ENCODE peak calls at places on chromosomes 2 and 18, in six cellular contexts. One of them, this sample, is unnamed.
A peak's percentile ranks its signal among the peaks of the same experiment; 100 is the strongest.

GRCh38 chr2:187264612-187265011 is 183.4 kb downstream of the CALCRL start:
- DNase-seq in body of pancreas: no peak
- DNase-seq in stomach: no peak
- DNase-seq in pancreas: no peak
- DNase-seq in A549: no peak
- DNase-seq in prostate gland: no peak
- DNase-seq in this sample: no peak

GRCh38 chr2:121398853-121399252 is 113.9 kb upstream of the TFCP2L1 start:
- DNase-seq in body of pancreas: no peak
- DNase-seq in pancreas: no peak
- DNase-seq in stomach: no peak
- DNase-seq in A549: no peak
- DNase-seq in prostate gland: no peak
- DNase-seq in this sample: no peak

GRCh38 chr2:30181176-30181575 is 34.4 kb downstream of the YPEL5 start:
- DNase-seq in prostate gland: no peak
- DNase-seq in A549: no peak
- DNase-seq in body of pancreas: no peak
- DNase-seq in stomach: peak; percentile 5
- DNase-seq in pancreas: no peak
- DNase-seq in this sample: no peak

GRCh38 chr2:75523313-75524275 is 37.1 kb downstream of the EVA1A start:
- DNase-seq in prostate gland: no peak
- DNase-seq in A549: peak; percentile 66
- DNase-seq in pancreas: no peak
- DNase-seq in body of pancreas: no peak
- DNase-seq in stomach: no peak
- DNase-seq in this sample: no peak

GRCh38 chr2:66573866-66574265 is 138.9 kb downstream of the MEIS1 start:
- DNase-seq in A549: no peak
- DNase-seq in stomach: no peak
- DNase-seq in pancreas: peak; percentile 29
- DNase-seq in prostate gland: no peak
- DNase-seq in body of pancreas: no peak
- DNase-seq in this sample: no peak

GRCh38 chr18:63207154-63207790 is 112.3 kb downstream of the BCL2 start:
- DNase-seq in stomach: no peak
- DNase-seq in body of pancreas: no peak
- DNase-seq in prostate gland: no peak
- DNase-seq in A549: no peak
- DNase-seq in pancreas: no peak
- DNase-seq in this sample: no peak

GRCh38 chr2:54579061-54579681 is 123.0 kb downstream of the SPTBN1 start:
- DNase-seq in body of pancreas: no peak
- DNase-seq in A549: no peak
- DNase-seq in stomach: no peak
- DNase-seq in pancreas: no peak
- DNase-seq in prostate gland: no peak
- DNase-seq in this sample: no peak

GRCh38 chr2:199842631-199843030 is 8.4 kb downstream of the FTCDNL1 start:
- DNase-seq in pancreas: no peak
- DNase-seq in stomach: no peak
- DNase-seq in prostate gland: no peak
- DNase-seq in A549: no peak
- DNase-seq in body of pancreas: no peak
- DNase-seq in this sample: no peak

GRCh38 chr2:36335597-36335996 is 20.0 kb upstream of the CRIM1 start:
- DNase-seq in body of pancreas: no peak
- DNase-seq in A549: no peak
- DNase-seq in pancreas: no peak
- DNase-seq in stomach: no peak
- DNase-seq in prostate gland: no peak
- DNase-seq in this sample: no peak
- TF ChIP-seq CTCF in body of pancreas: no peak
- TF ChIP-seq CTCF in A549: no peak
- TF ChIP-seq CTCF in pancreas: no peak
- TF ChIP-seq CTCF in stomach: no peak
- TF ChIP-seq CTCF in prostate gland: no peak
- TF ChIP-seq CTCF in this sample: no peak

GRCh38 chr2:241562269-241562891 is 3.8 kb downstream of the BOK start:
- DNase-seq in stomach: no peak
- DNase-seq in prostate gland: no peak
- DNase-seq in body of pancreas: no peak
- DNase-seq in A549: no peak
- DNase-seq in pancreas: no peak
- DNase-seq in this sample: no peak
- H3K4me1 ChIP-seq in stomach: peaks cover 38% of the 10 kb centered on the region
- H3K4me1 ChIP-seq in prostate gland: peaks cover 48% of the 10 kb centered on the region
- H3K4me1 ChIP-seq in body of pancreas: peaks cover 32% of the 10 kb centered on the region
- H3K4me1 ChIP-seq in A549: peaks cover 15% of the 10 kb centered on the region
- H3K4me1 ChIP-seq in pancreas: peaks cover 8% of the 10 kb centered on the region
- H3K4me1 ChIP-seq in this sample: peaks cover 24% of the 10 kb centered on the region

GRCh38 chr18:59063912-59064311 is 75.8 kb upstream of the SEC11C start:
- DNase-seq in body of pancreas: no peak
- DNase-seq in A549: no peak
- DNase-seq in stomach: no peak
- DNase-seq in prostate gland: no peak
- DNase-seq in pancreas: no peak
- DNase-seq in this sample: no peak

GRCh38 chr18:59070181-59070912 is 69.3 kb upstream of the SEC11C start:
- DNase-seq in stomach: peak; percentile 88
- DNase-seq in prostate gland: peak; percentile 88
- DNase-seq in body of pancreas: peak; percentile 83
- DNase-seq in pancreas: peak; percentile 83
- DNase-seq in A549: peak; percentile 86
- DNase-seq in this sample: peak; percentile 79

GRCh38 chr18:59068672-59069071 is 71.0 kb upstream of the SEC11C start:
- DNase-seq in body of pancreas: no peak
- DNase-seq in prostate gland: peak; percentile 62
- DNase-seq in pancreas: no peak
- DNase-seq in stomach: no peak
- DNase-seq in A549: no peak
- DNase-seq in this sample: no peak

GRCh38 chr18:59065684-59066083 is 74.0 kb upstream of the SEC11C start:
- DNase-seq in body of pancreas: no peak
- DNase-seq in A549: peak; percentile 53
- DNase-seq in pancreas: no peak
- DNase-seq in stomach: no peak
- DNase-seq in prostate gland: peak; percentile 60
- DNase-seq in this sample: no peak

GRCh38 chr18:59067873-59068272 is 71.8 kb upstream of the SEC11C start:
- DNase-seq in pancreas: no peak
- DNase-seq in stomach: peak; percentile 41
- DNase-seq in A549: peak; percentile 59
- DNase-seq in prostate gland: no peak
- DNase-seq in body of pancreas: peak; percentile 32
- DNase-seq in this sample: no peak
- TF ChIP-seq CTCF in pancreas: no peak
- TF ChIP-seq CTCF in stomach: no peak
- TF ChIP-seq CTCF in A549: peak; percentile 47
- TF ChIP-seq CTCF in prostate gland: peak; percentile 53
- TF ChIP-seq CTCF in body of pancreas: peak; percentile 44
- TF ChIP-seq CTCF in this sample: no peak

GRCh38 chr2:64637000-64637628 is 16.6 kb downstream of the SERTAD2 start:
- DNase-seq in A549: no peak
- DNase-seq in stomach: no peak
- DNase-seq in body of pancreas: no peak
- DNase-seq in prostate gland: no peak
- DNase-seq in pancreas: no peak
- DNase-seq in this sample: no peak
- H3K4me1 ChIP-seq in A549: peaks cover 39% of the 10 kb centered on the region
- H3K4me1 ChIP-seq in stomach: peaks cover 12% of the 10 kb centered on the region
- H3K4me1 ChIP-seq in body of pancreas: peaks cover 28% of the 10 kb centered on the region
- H3K4me1 ChIP-seq in prostate gland: peaks cover 3% of the 10 kb centered on the region
- H3K4me1 ChIP-seq in pancreas: peaks cover 22% of the 10 kb centered on the region
- H3K4me1 ChIP-seq in this sample: peaks cover 12% of the 10 kb centered on the region

GRCh38 chr18:35110037-35110436 is 68.8 kb downstream of the MAPRE2 start:
- DNase-seq in prostate gland: no peak
- DNase-seq in A549: no peak
- DNase-seq in pancreas: no peak
- DNase-seq in stomach: no peak
- DNase-seq in body of pancreas: no peak
- DNase-seq in this sample: no peak

GRCh38 chr18:35114305-35114704 is 73.1 kb downstream of the MAPRE2 start:
- DNase-seq in body of pancreas: no peak
- DNase-seq in pancreas: no peak
- DNase-seq in A549: no peak
- DNase-seq in stomach: no peak
- DNase-seq in prostate gland: no peak
- DNase-seq in this sample: no peak

GRCh38 chr18:35110554-35111058 is 69.4 kb downstream of the MAPRE2 start:
- DNase-seq in stomach: no peak
- DNase-seq in pancreas: no peak
- DNase-seq in prostate gland: no peak
- DNase-seq in A549: no peak
- DNase-seq in body of pancreas: no peak
- DNase-seq in this sample: no peak

GRCh38 chr18:35112696-35113095 is 71.5 kb downstream of the MAPRE2 start:
- DNase-seq in A549: no peak
- DNase-seq in prostate gland: no peak
- DNase-seq in stomach: no peak
- DNase-seq in pancreas: no peak
- DNase-seq in body of pancreas: no peak
- DNase-seq in this sample: no peak

GRCh38 chr18:35111086-35111485 is 69.9 kb downstream of the MAPRE2 start:
- DNase-seq in A549: no peak
- DNase-seq in pancreas: no peak
- DNase-seq in prostate gland: no peak
- DNase-seq in stomach: no peak
- DNase-seq in body of pancreas: no peak
- DNase-seq in this sample: no peak
- TF ChIP-seq CTCF in A549: no peak
- TF ChIP-seq CTCF in pancreas: no peak
- TF ChIP-seq CTCF in prostate gland: no peak
- TF ChIP-seq CTCF in stomach: no peak
- TF ChIP-seq CTCF in body of pancreas: no peak
- TF ChIP-seq CTCF in this sample: no peak

GRCh38 chr2:233065954-233066470 is 5.9 kb downstream of the INPP5D start:
- DNase-seq in stomach: peak; percentile 22
- DNase-seq in A549: no peak
- DNase-seq in body of pancreas: no peak
- DNase-seq in pancreas: no peak
- DNase-seq in prostate gland: no peak
- DNase-seq in this sample: no peak
- H3K4me1 ChIP-seq in stomach: no peaks in the 10 kb centered on the region
- H3K4me1 ChIP-seq in A549: no peaks in the 10 kb centered on the region
- H3K4me1 ChIP-seq in body of pancreas: no peaks in the 10 kb centered on the region
- H3K4me1 ChIP-seq in pancreas: no peaks in the 10 kb centered on the region
- H3K4me1 ChIP-seq in prostate gland: no peaks in the 10 kb centered on the region
- H3K4me1 ChIP-seq in this sample: peaks cover 22% of the 10 kb centered on the region

DNA sequence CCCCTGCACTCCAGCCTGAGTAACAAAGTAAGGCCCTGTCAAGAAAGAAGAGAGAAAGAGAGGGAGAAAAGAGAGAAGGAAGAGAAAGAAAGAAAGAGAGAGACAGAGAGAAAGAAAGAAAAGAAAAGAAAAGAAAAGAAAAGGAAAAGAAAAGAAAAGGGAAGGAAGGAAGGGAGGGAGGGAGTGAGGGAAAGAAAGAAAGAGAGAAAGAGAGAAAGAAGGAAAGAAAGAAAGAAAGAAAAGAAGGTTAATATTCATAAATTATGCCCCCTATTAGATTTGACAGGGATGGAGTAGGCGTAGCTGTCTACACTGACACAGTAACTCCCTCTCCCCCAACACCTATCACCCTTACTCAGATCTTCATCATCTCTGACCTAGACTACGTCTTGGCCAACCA is 202.3 kb downstream of the SP3 start:
- DNase-seq in body of pancreas: no peak
- DNase-seq in prostate gland: no peak
- DNase-seq in stomach: no peak
- DNase-seq in A549: no peak
- DNase-seq in pancreas: no peak
- DNase-seq in this sample: no peak
- TF ChIP-seq CTCF in body of pancreas: no peak
- TF ChIP-seq CTCF in prostate gland: no peak
- TF ChIP-seq CTCF in stomach: no peak
- TF ChIP-seq CTCF in A549: no peak
- TF ChIP-seq CTCF in pancreas: no peak
- TF ChIP-seq CTCF in this sample: no peak

This sample was measured in lung.